ENCODE peak calls at places on chromosomes 12 and 14, in five cellular contexts. One of them, this sample, is unnamed.

GRCh38 chr12:64566122-64566521 is 44.2 kb upstream of the RASSF3 start:
- DNase-seq in lung: no peak
- DNase-seq in AG04450: no peak
- DNase-seq in fibroblast of the aortic adventitia: peak
- DNase-seq in astrocyte of the spinal cord: no peak
- DNase-seq in this sample: no peak

GRCh38 chr14:31106768-31107167 is 80.6 kb upstream of the STRN3 start:
- DNase-seq in lung: no peak
- DNase-seq in AG04450: no peak
- DNase-seq in fibroblast of the aortic adventitia: no peak
- DNase-seq in astrocyte of the spinal cord: peak
- DNase-seq in this sample: no peak

GRCh38 chr12:94955193-94955592 is 48.3 kb downstream of the NDUFA12 start:
- DNase-seq in lung: no peak
- DNase-seq in AG04450: no peak
- DNase-seq in fibroblast of the aortic adventitia: no peak
- DNase-seq in astrocyte of the spinal cord: no peak
- DNase-seq in this sample: no peak

GRCh38 chr12:117603316-117604113 is 242.1 kb upstream of the NOS1 start:
- DNase-seq in lung: no peak
- DNase-seq in AG04450: no peak
- DNase-seq in fibroblast of the aortic adventitia: no peak
- DNase-seq in astrocyte of the spinal cord: no peak
- DNase-seq in this sample: no peak

GRCh38 chr14:74863274-74863673 is 12.7 kb downstream of the PROX2 start:
- DNase-seq in lung: peak
- DNase-seq in AG04450: no peak
- DNase-seq in fibroblast of the aortic adventitia: no peak
- DNase-seq in astrocyte of the spinal cord: no peak
- DNase-seq in this sample: no peak

GRCh38 chr14:99125616-99126431 is 146.2 kb downstream of the BCL11B start:
- DNase-seq in lung: peak
- DNase-seq in AG04450: no peak
- DNase-seq in fibroblast of the aortic adventitia: no peak
- DNase-seq in astrocyte of the spinal cord: no peak
- DNase-seq in this sample: no peak

GRCh38 chr12:83641789-83642188 is 955.1 kb downstream of the TMTC2 start:
- DNase-seq in lung: no peak
- DNase-seq in AG04450: no peak
- DNase-seq in fibroblast of the aortic adventitia: no peak
- DNase-seq in astrocyte of the spinal cord: no peak
- DNase-seq in this sample: no peak

GRCh38 chr12:79183003-79183402 is 318.4 kb downstream of the SYT1 start:
- DNase-seq in lung: no peak
- DNase-seq in AG04450: no peak
- DNase-seq in fibroblast of the aortic adventitia: no peak
- DNase-seq in astrocyte of the spinal cord: no peak
- DNase-seq in this sample: no peak

GRCh38 chr14:70152704-70153103 is 36.0 kb downstream of the SLC8A3 start:
- DNase-seq in lung: no peak
- DNase-seq in AG04450: no peak
- DNase-seq in fibroblast of the aortic adventitia: no peak
- DNase-seq in astrocyte of the spinal cord: no peak
- DNase-seq in this sample: no peak

GRCh38 chr14:96072076-96072475 is 32.9 kb downstream of the C14orf132 start:
- DNase-seq in lung: no peak
- DNase-seq in AG04450: no peak
- DNase-seq in fibroblast of the aortic adventitia: no peak
- DNase-seq in astrocyte of the spinal cord: no peak
- DNase-seq in this sample: no peak

GRCh38 chr12:39319180-39319579 is 123.7 kb downstream of the KIF21A start:
- DNase-seq in lung: no peak
- DNase-seq in AG04450: no peak
- DNase-seq in fibroblast of the aortic adventitia: no peak
- DNase-seq in astrocyte of the spinal cord: no peak
- DNase-seq in this sample: no peak

GRCh38 chr12:95970905-95971304 is 25.2 kb downstream of the HAL start:
- DNase-seq in lung: no peak
- DNase-seq in AG04450: no peak
- DNase-seq in fibroblast of the aortic adventitia: peak
- DNase-seq in astrocyte of the spinal cord: no peak
- DNase-seq in this sample: peak

GRCh38 chr12:47075192-47076084 is 4.0 kb upstream of the PCED1B start:
- DNase-seq in lung: no peak
- DNase-seq in AG04450: no peak
- DNase-seq in fibroblast of the aortic adventitia: no peak
- DNase-seq in astrocyte of the spinal cord: no peak
- DNase-seq in this sample: no peak

GRCh38 chr12:53985900-53986685 is 1.1 kb downstream of the HOXC10 start:
- DNase-seq in lung: no peak
- DNase-seq in AG04450: no peak
- DNase-seq in fibroblast of the aortic adventitia: no peak
- DNase-seq in astrocyte of the spinal cord: no peak
- DNase-seq in this sample: no peak

GRCh38 chr14:101961746-101962502 is 2.4 kb upstream of the DYNC1H1 start:
- DNase-seq in lung: no peak
- DNase-seq in AG04450: no peak
- DNase-seq in fibroblast of the aortic adventitia: no peak
- DNase-seq in astrocyte of the spinal cord: no peak
- DNase-seq in this sample: no peak

GRCh38 chr12:4117386-4118016 is 156.1 kb upstream of the CCND2 start:
- DNase-seq in lung: peak
- DNase-seq in AG04450: no peak
- DNase-seq in fibroblast of the aortic adventitia: no peak
- DNase-seq in astrocyte of the spinal cord: no peak
- DNase-seq in this sample: no peak

GRCh38 chr12:44379827-44380226 is 496.3 kb downstream of the NELL2 start:
- DNase-seq in lung: no peak
- DNase-seq in AG04450: no peak
- DNase-seq in fibroblast of the aortic adventitia: no peak
- DNase-seq in astrocyte of the spinal cord: no peak
- DNase-seq in this sample: no peak

GRCh38 chr14:104582649-104583048 is 3.1 kb downstream of the C14orf180 start:
- DNase-seq in lung: no peak
- DNase-seq in AG04450: no peak
- DNase-seq in fibroblast of the aortic adventitia: no peak
- DNase-seq in astrocyte of the spinal cord: no peak
- DNase-seq in this sample: no peak

GRCh38 chr12:47773062-47773857 is at the start of gene SLC48A1:
- DNase-seq in lung: peak
- DNase-seq in AG04450: no peak
- DNase-seq in fibroblast of the aortic adventitia: peak
- DNase-seq in astrocyte of the spinal cord: no peak
- DNase-seq in this sample: no peak

GRCh38 chr12:51533799-51534198 is 57.2 kb upstream of the SCN8A start:
- DNase-seq in lung: no peak
- DNase-seq in AG04450: no peak
- DNase-seq in fibroblast of the aortic adventitia: peak
- DNase-seq in astrocyte of the spinal cord: peak
- DNase-seq in this sample: no peak

GRCh38 chr12:56297400-56297799 is 2.7 kb downstream of the CS start:
- DNase-seq in lung: no peak
- DNase-seq in AG04450: no peak
- DNase-seq in fibroblast of the aortic adventitia: no peak
- DNase-seq in astrocyte of the spinal cord: no peak
- DNase-seq in this sample: no peak

GRCh38 chr12:19771858-19772257 is 332.6 kb downstream of the AEBP2 start:
- DNase-seq in lung: no peak
- DNase-seq in AG04450: peak
- DNase-seq in fibroblast of the aortic adventitia: peak
- DNase-seq in astrocyte of the spinal cord: peak
- DNase-seq in this sample: peak

GRCh38 chr12:104672501-104673265 is 215.9 kb downstream of the CHST11 start:
- DNase-seq in lung: no peak
- DNase-seq in AG04450: no peak
- DNase-seq in fibroblast of the aortic adventitia: peak
- DNase-seq in astrocyte of the spinal cord: peak
- DNase-seq in this sample: peak

GRCh38 chr12:115337693-115338543 is 653.9 kb upstream of the TBX3 start:
- DNase-seq in lung: no peak
- DNase-seq in AG04450: peak
- DNase-seq in fibroblast of the aortic adventitia: peak
- DNase-seq in astrocyte of the spinal cord: peak
- DNase-seq in this sample: no peak

GRCh38 chr12:30988887-30989286 is 62.3 kb downstream of the TSPAN11 start:
- DNase-seq in lung: no peak
- DNase-seq in AG04450: no peak
- DNase-seq in fibroblast of the aortic adventitia: no peak
- DNase-seq in astrocyte of the spinal cord: no peak
- DNase-seq in this sample: no peak

GRCh38 chr14:44029933-44030332 is 477.1 kb downstream of the FSCB start:
- DNase-seq in lung: no peak
- DNase-seq in AG04450: no peak
- DNase-seq in fibroblast of the aortic adventitia: peak
- DNase-seq in astrocyte of the spinal cord: no peak
- DNase-seq in this sample: peak

GRCh38 chr12:67068204-67068731 is 200.9 kb upstream of the CAND1 start:
- DNase-seq in lung: no peak
- DNase-seq in AG04450: no peak
- DNase-seq in fibroblast of the aortic adventitia: no peak
- DNase-seq in astrocyte of the spinal cord: no peak
- DNase-seq in this sample: no peak

GRCh38 chr14:91403069-91403600 is 14.5 kb downstream of the CCDC88C start:
- DNase-seq in lung: no peak
- DNase-seq in AG04450: no peak
- DNase-seq in fibroblast of the aortic adventitia: no peak
- DNase-seq in astrocyte of the spinal cord: no peak
- DNase-seq in this sample: no peak

GRCh38 chr12:92362785-92363184 is 217.1 kb upstream of the BTG1 start:
- DNase-seq in lung: no peak
- DNase-seq in AG04450: no peak
- DNase-seq in fibroblast of the aortic adventitia: no peak
- DNase-seq in astrocyte of the spinal cord: no peak
- DNase-seq in this sample: no peak

GRCh38 chr14:105538481-105539049 is 12.2 kb downstream of the TMEM121 start:
- DNase-seq in lung: no peak
- DNase-seq in AG04450: no peak
- DNase-seq in fibroblast of the aortic adventitia: no peak
- DNase-seq in astrocyte of the spinal cord: no peak
- DNase-seq in this sample: no peak

GRCh38 chr12:59444932-59445331 is 150.9 kb upstream of the SLC16A7 start:
- DNase-seq in lung: no peak
- DNase-seq in AG04450: no peak
- DNase-seq in fibroblast of the aortic adventitia: peak
- DNase-seq in astrocyte of the spinal cord: peak
- DNase-seq in this sample: no peak

GRCh38 chr12:28172434-28173030 is 17.7 kb upstream of the CCDC91 start:
- DNase-seq in lung: no peak
- DNase-seq in AG04450: peak
- DNase-seq in fibroblast of the aortic adventitia: peak
- DNase-seq in astrocyte of the spinal cord: peak
- DNase-seq in this sample: peak

GRCh38 chr12:72236071-72236705 is 36.0 kb upstream of the TRHDE start:
- DNase-seq in lung: no peak
- DNase-seq in AG04450: no peak
- DNase-seq in fibroblast of the aortic adventitia: peak
- DNase-seq in astrocyte of the spinal cord: peak
- DNase-seq in this sample: peak

GRCh38 chr14:100592972-100593371 is 5.8 kb upstream of the BEGAIN start:
- DNase-seq in lung: no peak
- DNase-seq in AG04450: no peak
- DNase-seq in fibroblast of the aortic adventitia: no peak
- DNase-seq in astrocyte of the spinal cord: no peak
- DNase-seq in this sample: no peak

GRCh38 chr12:63238892-63239291 is 87.9 kb upstream of the AVPR1A start:
- DNase-seq in lung: no peak
- DNase-seq in AG04450: no peak
- DNase-seq in fibroblast of the aortic adventitia: no peak
- DNase-seq in astrocyte of the spinal cord: no peak
- DNase-seq in this sample: no peak
- TF ChIP-seq CTCF in lung: no peak
- TF ChIP-seq CTCF in AG04450: no peak
- TF ChIP-seq CTCF in fibroblast of the aortic adventitia: no peak
- TF ChIP-seq CTCF in astrocyte of the spinal cord: no peak
- TF ChIP-seq CTCF in this sample: no peak

GRCh38 chr12:103102225-103102744 is 144.8 kb downstream of the ASCL1 start:
- DNase-seq in lung: no peak
- DNase-seq in AG04450: no peak
- DNase-seq in fibroblast of the aortic adventitia: no peak
- DNase-seq in astrocyte of the spinal cord: no peak
- DNase-seq in this sample: no peak
- H3K4me3 ChIP-seq in lung: no peak
- H3K4me3 ChIP-seq in AG04450: no peak
- H3K4me3 ChIP-seq in fibroblast of the aortic adventitia: no peak
- H3K4me3 ChIP-seq in astrocyte of the spinal cord: no peak
- H3K4me3 ChIP-seq in this sample: no peak

GRCh38 chr14:63713058-63713457 is 14.8 kb downstream of the SGPP1 start:
- DNase-seq in lung: no peak
- DNase-seq in AG04450: no peak
- DNase-seq in fibroblast of the aortic adventitia: peak
- DNase-seq in astrocyte of the spinal cord: peak
- DNase-seq in this sample: no peak
- TF ChIP-seq CTCF in lung: no peak
- TF ChIP-seq CTCF in AG04450: no peak
- TF ChIP-seq CTCF in fibroblast of the aortic adventitia: no peak
- TF ChIP-seq CTCF in astrocyte of the spinal cord: no peak
- TF ChIP-seq CTCF in this sample: no peak

GRCh38 chr12:6963741-6964446 is 6.6 kb downstream of the PHB2 start:
- DNase-seq in lung: peak
- DNase-seq in AG04450: no peak
- DNase-seq in fibroblast of the aortic adventitia: no peak
- DNase-seq in astrocyte of the spinal cord: no peak
- DNase-seq in this sample: no peak

GRCh38 chr12:6962285-6963015 is 8.0 kb downstream of the PHB2 start:
- DNase-seq in lung: peak
- DNase-seq in AG04450: no peak
- DNase-seq in fibroblast of the aortic adventitia: no peak
- DNase-seq in astrocyte of the spinal cord: no peak
- DNase-seq in this sample: no peak

GRCh38 chr12:6964605-6965025 is 5.8 kb downstream of the PHB2 start:
- DNase-seq in lung: peak
- DNase-seq in AG04450: no peak
- DNase-seq in fibroblast of the aortic adventitia: no peak
- DNase-seq in astrocyte of the spinal cord: no peak
- DNase-seq in this sample: no peak

GRCh38 chr12:6961695-6962284 is 8.7 kb downstream of the PHB2 start:
- DNase-seq in lung: peak
- DNase-seq in AG04450: no peak
- DNase-seq in fibroblast of the aortic adventitia: peak
- DNase-seq in astrocyte of the spinal cord: peak
- DNase-seq in this sample: no peak

GRCh38 chr12:6963016-6963731 is 7.3 kb downstream of the PHB2 start:
- DNase-seq in lung: peak
- DNase-seq in AG04450: no peak
- DNase-seq in fibroblast of the aortic adventitia: no peak
- DNase-seq in astrocyte of the spinal cord: no peak
- DNase-seq in this sample: no peak
- H3K4me3 ChIP-seq in lung: peak
- H3K4me3 ChIP-seq in AG04450: no peak
- H3K4me3 ChIP-seq in fibroblast of the aortic adventitia: no peak
- H3K4me3 ChIP-seq in astrocyte of the spinal cord: no peak
- H3K4me3 ChIP-seq in this sample: no peak